ENCODE peak calls at places on chromosomes 4 and X, in four cellular contexts. F is AG04450, I is AG04449, Q is BJ. U is an unnamed sample.

GRCh38 chr4:11587797-11588196 is 159.1 kb upstream of the HS3ST1 start:
- DNase-seq in F (no peak), I (no peak), Q (no peak), U (no peak)

GRCh38 chrX:131288738-131289511 is at the start of gene IGSF1:
- DNase-seq in F (no peak), I (no peak), Q (no peak), U (no peak)

GRCh38 chr4:182325848-182326255 is 82.7 kb downstream of the TENM3 start:
- DNase-seq in F (no peak), I (no peak), Q (no peak), U (no peak)

GRCh38 chr4:89216866-89217265 is 90.7 kb downstream of the GPRIN3 start:
- DNase-seq in F (no peak), I (no peak), Q (no peak), U (no peak)

GRCh38 chr4:176583278-176583677 is 209.4 kb downstream of the VEGFC start:
- DNase-seq in F (no peak), I (no peak), Q (no peak), U (no peak)

GRCh38 chr4:6987566-6987920 is 55.6 kb upstream of the TADA2B start:
- DNase-seq in F (no peak), I (no peak), Q (no peak), U (no peak)

GRCh38 chr4:76950846-76951321 is 1.3 kb downstream of the SEPTIN11 start:
- DNase-seq in F (no peak), I (no peak), Q (no peak), U (no peak)

GRCh38 chr4:184448828-184449227 is 25.5 kb downstream of the IRF2 start:
- DNase-seq in F (no peak), I (no peak), Q (no peak), U (no peak)

GRCh38 chr4:184350964-184351363 is 123.4 kb downstream of the IRF2 start:
- DNase-seq in F (no peak), I (no peak), Q (no peak), U (no peak)

GRCh38 chr4:83454626-83455025 is 997 bp downstream of the HELQ start:
- DNase-seq in F (no peak), I (no peak), Q (no peak), U (no peak)

GRCh38 chr4:139642364-139642763 is 23.3 kb upstream of the MGST2 start:
- DNase-seq in F (no peak), I (peak), Q (no peak), U (no peak)

GRCh38 chrX:109797311-109797975 is 64.4 kb upstream of the ACSL4 start:
- DNase-seq in F (no peak), I (no peak), Q (no peak), U (no peak)

GRCh38 chrX:111151764-111152163 is 55.8 kb downstream of the PAK3 start:
- DNase-seq in F (no peak), I (no peak), Q (no peak), U (no peak)

DNA sequence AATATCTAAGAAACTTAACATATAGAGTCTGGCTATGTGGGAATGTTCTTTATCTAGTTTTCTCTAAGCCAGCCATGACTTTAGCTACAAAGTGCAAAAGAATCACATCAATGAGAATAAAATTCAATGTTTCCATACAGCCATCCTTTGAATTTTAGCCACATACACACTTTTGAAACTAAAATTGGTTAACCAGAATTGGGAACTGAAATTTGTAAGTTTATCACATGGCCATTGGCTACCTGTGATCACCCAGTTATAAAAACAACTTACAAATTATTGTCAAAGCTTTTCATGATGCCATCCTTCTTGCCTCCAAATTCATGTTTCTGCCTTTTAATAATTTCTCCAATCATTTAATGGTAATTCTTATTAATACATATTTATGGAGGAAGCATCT is 49.9 kb downstream of the PAK3 start:
- DNase-seq in F (no peak), I (no peak), Q (no peak), U (no peak)
- H3K4me3 ChIP-seq in F (no peak), I (no peak), Q (no peak), U (no peak)

GRCh38 chrX:19121898-19122640 is at the start of gene ADGRG2:
- DNase-seq in F (no peak), I (no peak), Q (no peak), U (no peak)
- TF ChIP-seq CTCF in F (peak), I (peak), Q (peak), U (no peak)

GRCh38 chr4:88021824-88022223 is 14.4 kb downstream of the PKD2 start:
- DNase-seq in F (no peak), I (no peak), Q (no peak), U (no peak)

GRCh38 chr4:88022289-88022688 is 14.9 kb downstream of the PKD2 start:
- DNase-seq in F (no peak), I (no peak), Q (no peak), U (no peak)

GRCh38 chr4:88017516-88018302 is 10.3 kb downstream of the PKD2 start:
- DNase-seq in F (peak), I (peak), Q (peak), U (no peak)

GRCh38 chr4:88015659-88016295 is 8.3 kb downstream of the PKD2 start:
- DNase-seq in F (no peak), I (no peak), Q (no peak), U (no peak)

DNA sequence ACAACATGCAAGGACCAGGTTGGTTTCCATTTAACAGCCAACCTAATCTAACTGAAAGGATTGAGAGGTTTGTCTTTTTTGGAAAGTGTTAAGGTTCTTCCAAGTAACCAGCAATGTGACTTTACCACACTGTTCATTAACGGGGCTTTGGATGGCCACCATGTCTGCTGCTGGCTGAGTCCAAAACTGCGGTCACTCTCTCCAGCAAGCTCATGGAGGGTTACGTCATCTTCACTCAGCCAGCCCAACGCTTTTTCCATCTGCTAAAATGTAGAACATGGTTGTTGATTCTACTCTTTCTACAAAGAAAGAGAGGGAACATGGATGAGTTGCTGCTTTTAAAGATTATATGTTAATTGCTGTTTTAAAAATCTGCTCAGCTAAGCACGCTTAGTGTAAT is 11.0 kb downstream of the PKD2 start:
- DNase-seq in F (peak), I (no peak), Q (peak), U (no peak)
- H3K4me3 ChIP-seq in F (no peak), I (no peak), Q (no peak), U (peak)

DNA sequence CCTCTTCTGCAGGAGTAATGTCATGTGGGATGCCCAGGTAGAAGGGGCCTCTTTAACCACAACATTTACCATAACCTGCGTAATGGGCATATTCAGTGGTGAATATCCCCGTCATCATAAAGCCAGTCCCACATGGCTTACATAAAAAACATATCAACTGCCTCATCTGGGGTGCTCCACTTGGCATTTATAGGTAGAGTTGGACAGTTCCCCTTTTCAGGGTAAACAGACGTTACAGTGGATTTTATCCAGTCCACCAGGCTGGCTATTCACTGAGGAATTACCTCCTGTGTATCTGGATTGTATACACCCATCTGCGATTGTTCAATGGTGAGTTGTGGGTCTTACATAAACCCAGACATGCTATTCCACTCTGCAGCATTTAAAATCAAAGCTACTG is 70.7 kb upstream of the ANKRD17 start:
- DNase-seq in F (no peak), I (no peak), Q (no peak), U (no peak)
- TF ChIP-seq CTCF in F (no peak), I (no peak), Q (no peak), U (no peak)

GRCh38 chrX:119503484-119503861 is 35.2 kb downstream of the SLC25A5 start:
- DNase-seq in F (no peak), I (peak), Q (peak), U (no peak)

GRCh38 chrX:119500061-119500800 is 32.0 kb downstream of the SLC25A5 start:
- DNase-seq in F (no peak), I (no peak), Q (no peak), U (no peak)

GRCh38 chrX:119501511-119502148 is 33.4 kb downstream of the SLC25A5 start:
- DNase-seq in F (no peak), I (no peak), Q (no peak), U (no peak)

GRCh38 chrX:119505945-119506344 is 37.7 kb downstream of the SLC25A5 start:
- DNase-seq in F (no peak), I (no peak), Q (no peak), U (no peak)

DNA sequence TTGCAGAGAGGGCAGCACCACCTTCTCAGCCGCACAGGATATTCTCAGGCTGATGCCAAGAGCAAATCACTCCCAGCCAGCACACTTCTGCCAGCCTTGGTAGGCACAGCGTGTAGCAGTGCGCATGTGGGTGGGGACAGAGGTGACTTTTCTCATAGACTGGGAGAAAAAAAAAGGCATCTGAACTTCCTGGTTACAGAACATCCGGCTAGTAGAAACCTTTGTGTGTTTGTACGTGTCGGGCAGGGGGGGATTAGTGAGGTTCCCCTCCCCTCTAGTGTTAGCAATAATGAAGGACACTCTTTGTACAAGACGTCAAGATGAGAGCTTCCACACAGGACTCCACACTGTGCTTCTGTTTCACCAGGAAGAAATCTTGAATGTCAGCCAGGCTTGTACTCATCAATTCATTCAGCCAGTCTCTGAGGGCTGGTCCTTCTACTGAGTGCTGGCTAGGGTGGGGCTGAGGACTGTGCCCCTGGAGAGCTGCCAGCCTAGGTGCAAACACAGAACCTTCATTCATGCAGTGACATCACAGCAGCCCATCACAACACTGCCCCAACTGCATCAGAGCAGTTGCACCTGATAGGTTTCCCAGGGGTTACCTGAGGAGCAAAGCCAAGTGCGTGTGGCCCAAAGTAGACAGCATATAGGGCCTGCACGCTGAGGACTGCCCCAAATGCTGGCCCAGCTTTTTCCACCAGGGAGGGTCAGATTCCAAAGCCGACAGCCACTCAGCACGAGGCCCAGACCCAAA is 34.7 kb downstream of the SLC25A5 start:
- DNase-seq in F (no peak), I (no peak), Q (no peak), U (no peak)
- H3K4me3 ChIP-seq in F (no peak), I (no peak), Q (no peak), U (no peak)

U was measured in HFF-Myc.